ENCODE peak calls at places on chromosome 11, in four cellular contexts. Y is AG10803, W is dorsolateral prefrontal cortex, N is GM12891. Q is an unnamed sample.

GRCh38 chr11:79390923-79391322 is 49.9 kb downstream of the TENM4 start:
- DNase-seq in Y (peak), W (no peak), N (no peak), Q (no peak)

GRCh38 chr11:92099183-92099582 is 125.4 kb upstream of the FAT3 start:
- DNase-seq in Y (no peak), W (no peak), N (no peak), Q (no peak)

GRCh38 chr11:134068829-134069425 is at the start of gene JAM3:
- DNase-seq in Y (peak), N (peak), W (peak), Q (peak)

GRCh38 chr11:61956191-61957027 is 6.3 kb downstream of the BEST1 start:
- DNase-seq in N (no peak), W (no peak), Y (no peak), Q (no peak)

GRCh38 chr11:11931461-11932055 is 76.9 kb downstream of the DKK3 start:
- DNase-seq in Y (peak), W (no peak), N (no peak), Q (no peak)

GRCh38 chr11:71202598-71202944 is 49.8 kb downstream of the SHANK2 start:
- DNase-seq in W (no peak), Y (no peak), N (no peak), Q (no peak)

GRCh38 chr11:114448749-114449484 is 9.7 kb downstream of the REXO2 start:
- DNase-seq in W (no peak), N (no peak), Y (peak), Q (no peak)

GRCh38 chr11:132895340-132895739 is 637.0 kb downstream of the OPCML start:
- DNase-seq in Y (no peak), W (no peak), N (no peak), Q (no peak)

GRCh38 chr11:36376888-36377758 is 81.0 kb downstream of the PRR5L start:
- DNase-seq in W (no peak), Y (peak), N (no peak), Q (peak)

GRCh38 chr11:121466063-121466794 is 13.5 kb upstream of the SORL1-AS1 start:
- DNase-seq in Y (peak), W (peak), N (no peak), Q (peak)

GRCh38 chr11:11372461-11372860 is 19.4 kb upstream of the CSNK2A3 start:
- DNase-seq in N (no peak), W (no peak), Y (no peak), Q (no peak)

GRCh38 chr11:67392182-67392715 is 463 bp downstream of the RAD9A start:
- DNase-seq in N (no peak), Y (no peak), W (no peak), Q (no peak)

GRCh38 chr11:121476379-121477032 is 23.7 kb upstream of the SORL1-AS1 start:
- DNase-seq in Y (no peak), W (no peak), N (no peak), Q (no peak)

GRCh38 chr11:107731911-107732310 is 20.1 kb upstream of the SLN start:
- DNase-seq in Y (peak), N (no peak), W (no peak), Q (no peak)

GRCh38 chr11:128488471-128488870 is 98.9 kb downstream of the ETS1 start:
- DNase-seq in N (no peak), W (no peak), Y (peak), Q (no peak)

GRCh38 chr11:11782532-11783110 is 59.2 kb upstream of the USP47 start:
- DNase-seq in N (no peak), W (no peak), Y (no peak), Q (no peak)

GRCh38 chr11:405323-405975 is 9.3 kb downstream of the SIGIRR start:
- DNase-seq in Y (no peak), W (no peak), N (no peak), Q (no peak)

GRCh38 chr11:35529971-35530495 is 4.6 kb upstream of the PAMR1 start:
- DNase-seq in N (no peak), W (peak), Y (peak), Q (no peak)

Q was measured in progenitor cell of endocrine pancreas.